ENCODE peak calls at places on chromosome 1, in nine cellular contexts. S, Y, B, A, M, H, G, F and Z are unnamed samples.

GRCh38 chr1:89605692-89606091 is 27.2 kb upstream of the LRRC8C start:
- DNase-seq in S (no peak), Y (no peak), B (no peak), A (no peak), M (peak), H (no peak), G (no peak), F (no peak), Z (no peak)

GRCh38 chr1:39561321-39561720 is 15.3 kb downstream of the PABPC4 start:
- DNase-seq in S (no peak), Y (no peak), B (no peak), A (no peak), M (no peak), H (no peak), G (no peak), F (no peak), Z (no peak)

GRCh38 chr1:36919491-36920145 is 114.7 kb downstream of the GRIK3 start:
- DNase-seq in S (no peak), Y (no peak), B (no peak), A (no peak), M (no peak), H (no peak), G (no peak), F (no peak), Z (no peak)

GRCh38 chr1:78447096-78447495 is 43.7 kb upstream of the PTGFR start:
- DNase-seq in S (no peak), Y (no peak), B (no peak), A (no peak), M (no peak), H (no peak), G (no peak), F (no peak), Z (no peak)

GRCh38 chr1:209516771-209517471 is 66.6 kb upstream of the CAMK1G start:
- DNase-seq in S (no peak), Y (no peak), B (no peak), A (no peak), M (no peak), H (no peak), G (no peak), F (no peak), Z (no peak)

GRCh38 chr1:81439046-81439823 is 361.5 kb upstream of the ADGRL2 start:
- DNase-seq in S (no peak), Y (no peak), B (no peak), A (no peak), M (no peak), H (no peak), G (no peak), F (no peak), Z (no peak)

GRCh38 chr1:179278920-179279319 is 14.7 kb upstream of the SOAT1 start:
- DNase-seq in S (no peak), Y (no peak), B (no peak), A (no peak), M (no peak), H (no peak), G (no peak), F (no peak), Z (no peak)

GRCh38 chr1:101198842-101199636 is 37.8 kb upstream of the S1PR1 start:
- DNase-seq in S (no peak), Y (no peak), B (no peak), A (no peak), M (no peak), H (no peak), G (no peak), F (no peak), Z (no peak)

GRCh38 chr1:158999301-159000069 is 10.2 kb upstream of the IFI16 start:
- DNase-seq in S (peak), Y (peak), B (peak), A (no peak), M (peak), H (peak), G (no peak), F (peak), Z (peak)

GRCh38 chr1:202010042-202011015 is at the start of gene ELF3:
- DNase-seq in S (no peak), Y (no peak), B (peak), A (peak), M (no peak), H (no peak), G (peak), F (peak), Z (no peak)

GRCh38 chr1:145806408-145806807 is 17.5 kb downstream of the RNF115 start:
- DNase-seq in S (no peak), Y (no peak), B (no peak), A (no peak), M (no peak), H (no peak), G (no peak), F (no peak), Z (no peak)

GRCh38 chr1:12454406-12455391 is 163.3 kb downstream of the DHRS3 start:
- DNase-seq in S (no peak), Y (no peak), B (no peak), A (no peak), M (peak), H (no peak), G (no peak), F (no peak), Z (no peak)

GRCh38 chr1:192807968-192808587 is 761 bp upstream of the RGS2 start:
- DNase-seq in S (no peak), Y (no peak), B (no peak), A (no peak), M (no peak), H (peak), G (no peak), F (no peak), Z (no peak)

GRCh38 chr1:87196110-87196509 is 132.6 kb upstream of the LMO4 start:
- DNase-seq in S (no peak), Y (no peak), B (no peak), A (no peak), M (no peak), H (no peak), G (no peak), F (no peak), Z (no peak)

GRCh38 chr1:50610563-50610962 is 187.3 kb upstream of the DMRTA2 start:
- DNase-seq in S (no peak), Y (no peak), B (no peak), A (no peak), M (no peak), H (no peak), G (peak), F (no peak), Z (no peak)

GRCh38 chr1:183272390-183272801 is 86.3 kb downstream of the LAMC2 start:
- DNase-seq in S (no peak), Y (no peak), B (no peak), A (no peak), M (peak), H (no peak), G (no peak), F (no peak), Z (peak)

GRCh38 chr1:162984699-162985098 is 84.5 kb upstream of the RGS4 start:
- DNase-seq in S (no peak), Y (no peak), B (no peak), A (no peak), M (peak), H (no peak), G (no peak), F (no peak), Z (no peak)

GRCh38 chr1:184150776-184151531 is 99.4 kb downstream of the TSEN15 start:
- DNase-seq in S (no peak), Y (no peak), B (no peak), A (no peak), M (peak), H (peak), G (no peak), F (peak), Z (no peak)

GRCh38 chr1:245225709-245226464 is 71.1 kb downstream of the KIF26B start:
- DNase-seq in S (no peak), Y (no peak), B (no peak), A (no peak), M (no peak), H (no peak), G (no peak), F (no peak), Z (no peak)

GRCh38 chr1:5501206-5501980 is 490.8 kb downstream of the NPHP4 start:
- DNase-seq in S (no peak), Y (no peak), B (no peak), A (no peak), M (no peak), H (no peak), G (no peak), F (no peak), Z (no peak)

GRCh38 chr1:27436204-27437159 is 44.1 kb downstream of the GPR3 start:
- DNase-seq in S (no peak), Y (no peak), B (no peak), A (no peak), M (peak), H (no peak), G (peak), F (peak), Z (peak)

GRCh38 chr1:183905497-183905896 is 100.6 kb downstream of the RGL1 start:
- DNase-seq in S (no peak), Y (no peak), B (no peak), A (no peak), M (no peak), H (no peak), G (no peak), F (no peak), Z (no peak)

GRCh38 chr1:200415693-200416593 is 6.1 kb upstream of the ZNF281 start:
- DNase-seq in S (peak), Y (no peak), B (peak), A (no peak), M (peak), H (peak), G (no peak), F (peak), Z (peak)

GRCh38 chr1:168893359-168893791 is 164.4 kb upstream of the DPT start:
- DNase-seq in S (no peak), Y (no peak), B (no peak), A (no peak), M (no peak), H (peak), G (no peak), F (no peak), Z (no peak)

GRCh38 chr1:85822696-85823095 is 114.5 kb upstream of the ZNHIT6 start:
- DNase-seq in S (no peak), Y (no peak), B (no peak), A (no peak), M (no peak), H (no peak), G (no peak), F (no peak), Z (no peak)

GRCh38 chr1:41950820-41951219 is 32.1 kb upstream of the HIVEP3 start:
- DNase-seq in S (no peak), Y (no peak), B (no peak), A (no peak), M (no peak), H (no peak), G (no peak), F (no peak), Z (no peak)

GRCh38 chr1:75559141-75559540 is 51.8 kb downstream of the SLC44A5 start:
- DNase-seq in S (no peak), Y (no peak), B (no peak), A (no peak), M (no peak), H (no peak), G (no peak), F (no peak), Z (no peak)

DNA sequence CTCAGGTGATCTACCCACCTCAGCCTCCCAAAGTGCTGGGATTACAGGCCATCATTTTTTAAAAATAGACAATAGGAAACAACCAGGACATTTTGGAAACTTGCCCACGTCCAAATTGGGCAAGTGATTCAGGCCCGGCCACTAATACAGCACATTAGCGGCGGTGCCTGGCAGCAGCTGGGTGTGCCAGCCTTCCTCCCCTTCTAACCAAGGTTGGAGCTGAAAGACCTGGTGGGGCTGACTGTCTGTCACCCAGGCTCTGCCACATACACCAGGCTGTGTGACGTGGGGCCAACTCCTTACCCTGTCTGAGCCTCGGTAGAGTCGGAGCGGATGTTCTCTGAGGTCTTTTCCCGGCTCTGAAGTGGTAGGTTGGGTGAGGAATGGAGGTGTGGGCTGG is 29.6 kb upstream of the TMEM51 start:
- DNase-seq in S (no peak), Y (no peak), B (no peak), A (no peak), M (no peak), H (no peak), G (no peak), F (no peak), Z (no peak)
- H3K4me3 ChIP-seq in S (no peak), Y (no peak), B (no peak), A (no peak), M (no peak), H (no peak), G (no peak), F (no peak), Z (no peak)

DNA sequence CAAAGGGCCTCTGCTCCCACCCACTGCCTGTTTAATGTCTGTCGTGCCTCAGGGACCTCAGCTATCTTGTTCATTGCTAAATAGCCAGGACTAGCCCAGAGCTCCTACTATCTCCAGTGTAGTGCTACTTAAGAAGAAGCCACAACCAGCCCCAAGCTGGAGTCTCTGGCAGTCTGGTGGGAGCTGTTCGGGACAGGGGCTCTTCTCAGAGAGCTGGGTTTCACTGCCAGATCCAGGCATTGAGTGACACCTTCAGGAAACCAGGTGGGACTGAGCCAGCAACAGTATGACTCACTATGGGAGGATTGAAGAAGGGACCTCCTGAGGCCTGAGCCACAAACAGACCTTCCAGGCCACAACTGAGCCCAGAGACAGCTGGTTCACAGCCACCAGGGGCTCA is 25.4 kb downstream of the MATN1 start:
- DNase-seq in S (no peak), Y (peak), B (no peak), A (no peak), M (no peak), H (no peak), G (no peak), F (no peak), Z (peak)
- TF ChIP-seq CTCF in S (no peak), Y (no peak), B (no peak), A (no peak), M (no peak), H (no peak), G (no peak), F (no peak), Z (no peak)

GRCh38 chr1:229300099-229300757 is 29.3 kb downstream of the RAB4A start:
- DNase-seq in S (no peak), Y (no peak), B (no peak), A (no peak), M (no peak), H (no peak), G (no peak), F (no peak), Z (no peak)
- H3K4me3 ChIP-seq in S (no peak), Y (no peak), B (no peak), A (no peak), M (no peak), H (no peak), G (no peak), F (no peak), Z (no peak)

DNA sequence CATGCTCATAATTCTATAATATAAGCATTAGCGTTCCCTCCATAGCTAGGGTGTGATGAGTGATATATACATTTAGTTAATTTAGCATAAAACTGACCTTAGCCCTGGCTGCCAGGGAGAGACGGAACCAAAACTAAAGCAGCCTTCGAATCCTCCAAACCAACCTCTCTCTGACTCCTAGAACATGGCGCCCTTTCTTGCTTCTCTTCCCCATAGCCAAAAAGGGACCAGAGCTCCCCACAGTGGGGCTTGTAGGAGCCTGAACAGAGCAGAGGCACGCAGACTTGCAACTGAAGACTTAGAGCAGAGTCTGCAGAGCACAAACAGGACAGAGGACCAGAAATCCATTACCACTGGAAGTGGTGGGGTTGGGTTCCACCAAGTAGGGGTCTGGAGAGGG is 17.7 kb downstream of the IRF2BP2 start:
- DNase-seq in S (no peak), Y (no peak), B (no peak), A (no peak), M (no peak), H (no peak), G (no peak), F (no peak), Z (no peak)
- TF ChIP-seq CTCF in S (no peak), Y (no peak), B (no peak), A (no peak), M (no peak), H (no peak), G (no peak), F (no peak), Z (no peak)

DNA sequence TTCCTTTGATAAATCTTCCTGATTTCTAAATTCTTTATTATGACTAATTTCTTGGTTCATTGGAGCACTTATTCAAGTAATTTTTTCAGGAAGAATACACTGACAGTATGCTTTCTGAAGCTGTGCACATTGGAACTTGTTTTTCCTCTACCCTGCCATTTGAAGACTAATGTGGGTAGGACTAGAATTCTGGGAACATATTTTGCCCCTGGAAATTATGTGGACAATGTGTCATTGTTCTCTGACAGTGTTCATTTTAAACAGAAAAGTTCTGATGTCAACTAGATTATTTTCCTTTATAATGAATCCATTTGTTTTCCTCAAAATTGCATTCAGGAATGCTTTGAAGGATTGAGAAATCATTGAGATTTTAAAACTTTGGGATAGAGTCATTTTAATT is 34.8 kb upstream of the ST6GALNAC5 start:
- DNase-seq in S (no peak), Y (no peak), B (no peak), A (no peak), M (no peak), H (no peak), G (no peak), F (no peak), Z (no peak)
- H3K4me3 ChIP-seq in S (no peak), Y (no peak), B (no peak), A (no peak), M (no peak), H (no peak), G (no peak), F (no peak), Z (no peak)

DNA sequence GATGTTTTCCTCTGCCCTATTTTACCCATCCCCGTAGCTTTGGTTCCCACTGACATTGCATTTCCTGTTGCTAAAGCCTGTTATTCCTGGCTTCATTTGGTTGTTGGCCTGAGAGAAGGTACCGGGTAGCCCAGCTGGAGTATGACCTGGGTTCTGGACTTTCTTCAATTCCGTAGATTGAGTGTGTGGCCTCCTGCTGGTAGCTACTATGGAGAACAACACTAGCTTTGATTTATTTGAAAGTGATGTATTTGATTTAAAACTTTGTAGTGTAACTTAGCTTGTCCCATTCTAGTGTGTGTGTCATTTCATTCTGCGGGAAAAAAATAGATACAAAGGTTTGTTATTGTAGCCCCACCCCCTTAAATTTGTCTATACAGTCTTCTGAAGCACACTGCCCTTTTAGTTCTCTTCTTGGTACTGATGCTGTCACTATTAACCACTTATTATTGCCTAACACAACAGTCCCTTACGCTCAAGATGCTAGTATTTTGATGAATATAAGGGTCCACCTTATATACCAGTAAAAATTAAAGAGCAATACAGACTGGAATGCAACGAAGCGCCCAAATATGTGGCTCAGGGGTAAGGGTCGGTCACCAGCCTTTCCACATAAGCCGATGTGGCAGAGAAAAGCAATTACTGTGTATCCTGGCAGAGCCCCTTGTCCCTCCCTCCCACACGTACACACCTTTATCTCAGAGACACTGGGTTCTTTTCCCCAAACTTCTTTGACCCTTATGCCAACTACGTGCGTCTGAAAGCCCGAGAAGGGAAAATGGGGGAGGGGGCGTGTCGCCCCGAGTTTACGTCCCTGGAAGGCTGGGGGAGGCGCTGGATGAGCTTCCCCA is 645 bp upstream of the MOV10 start:
- DNase-seq in S (peak), Y (no peak), B (no peak), A (no peak), M (peak), H (peak), G (peak), F (no peak), Z (peak)
- TF ChIP-seq CTCF in S (peak), Y (peak), B (peak), A (no peak), M (peak), H (peak), G (peak), F (peak), Z (peak)

GRCh38 chr1:102715150-102715549 is 393.2 kb downstream of the COL11A1 start:
- DNase-seq in S (no peak), Y (no peak), B (no peak), A (no peak), M (no peak), H (no peak), G (no peak), F (no peak), Z (no peak)
- H3K4me3 ChIP-seq in S (no peak), Y (no peak), B (no peak), A (no peak), M (no peak), H (no peak), G (no peak), F (no peak), Z (no peak)

GRCh38 chr1:16498573-16499359 is 15.3 kb downstream of the RNU1-1 start:
- DNase-seq in S (peak), Y (peak), B (peak), A (peak), M (peak), H (peak), G (peak), F (peak), Z (peak)
- TF ChIP-seq CTCF in S (no peak), Y (peak), B (no peak), A (no peak), M (no peak), H (no peak), G (peak), F (no peak), Z (no peak)

GRCh38 chr1:113399063-113399583 is 8.8 kb downstream of the MAGI3 start:
- DNase-seq in S (no peak), Y (no peak), B (no peak), A (no peak), M (no peak), H (no peak), G (no peak), F (no peak), Z (no peak)
- H3K4me3 ChIP-seq in S (no peak), Y (no peak), B (no peak), A (no peak), M (no peak), H (no peak), G (no peak), F (no peak), Z (no peak)